ENCODE peak calls at places on chromosomes 1 and 21, in five cellular contexts. P is K562, Y is GM23338, B is GM12878, C is HepG2. S is an unnamed sample.

GRCh38 chr1:31796707-31797106 is 19.1 kb downstream of the SPOCD1 start:
- DNase-seq in C (no peak), Y (no peak), B (no peak), P (no peak), S (no peak)

GRCh38 chr1:24966724-24967346 is 36.8 kb upstream of the RUNX3 start:
- DNase-seq in Y (no peak), B (peak; percentile 73), C (no peak), P (peak; percentile 56), S (peak; percentile 53)

GRCh38 chr1:157992813-157993178 is 649 bp upstream of the KIRREL1 start:
- DNase-seq in Y (peak; percentile 61), P (no peak), C (no peak), B (no peak), S (no peak)

GRCh38 chr1:210001751-210002150 is 63.7 kb downstream of the SYT14 start:
- DNase-seq in B (no peak), C (no peak), Y (no peak), P (no peak), S (no peak)

GRCh38 chr1:210467440-210468040 is 138.8 kb downstream of the HHAT start:
- DNase-seq in Y (no peak), B (no peak), C (no peak), P (no peak), S (no peak)

GRCh38 chr1:162822391-162823200 is 32.1 kb downstream of the HSD17B7 start:
- DNase-seq in B (no peak), Y (peak; percentile 90), C (no peak), P (no peak), S (peak; percentile 25)

GRCh38 chr1:245690153-245690552 is 535.4 kb downstream of the KIF26B start:
- DNase-seq in P (no peak), C (no peak), Y (no peak), B (no peak), S (no peak)

GRCh38 chr1:177119311-177119710 is 45.2 kb downstream of the ASTN1 start:
- DNase-seq in B (no peak), P (no peak), C (no peak), Y (peak; percentile 70), S (no peak)

GRCh38 chr1:50852889-50853288 is 107.2 kb downstream of the FAF1 start:
- DNase-seq in Y (no peak), P (no peak), B (no peak), C (no peak), S (no peak)

GRCh38 chr1:117592155-117592554 is 13.7 kb upstream of the TENT5C start:
- DNase-seq in Y (no peak), C (no peak), B (no peak), P (no peak), S (no peak)

DNA sequence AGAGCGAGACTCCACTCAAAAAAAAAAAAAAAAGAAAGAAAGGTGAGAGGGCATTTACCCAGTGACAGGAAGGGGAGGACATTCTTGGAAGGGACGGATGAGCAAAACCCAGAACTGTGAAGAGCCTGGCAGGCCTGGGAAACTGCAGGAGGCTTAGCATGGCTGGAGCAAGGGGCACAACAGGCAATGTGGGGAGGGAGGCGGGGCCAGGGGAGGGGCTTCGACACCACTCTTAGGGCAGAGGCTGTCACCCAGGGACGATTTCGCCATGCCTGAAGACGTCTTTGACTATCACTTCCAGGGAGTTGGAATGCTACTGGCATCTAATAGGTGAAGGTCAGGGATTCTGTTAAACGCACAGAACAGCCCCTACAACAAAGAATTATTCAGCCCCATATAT is 184.0 kb downstream of the HUNK start:
- DNase-seq in B (no peak), P (peak; percentile 25), Y (peak; percentile 74), C (no peak), S (no peak)
- TF ChIP-seq JUNB in B (no peak), P (no peak), Y (no peak), C (no peak), S (no peak)

DNA sequence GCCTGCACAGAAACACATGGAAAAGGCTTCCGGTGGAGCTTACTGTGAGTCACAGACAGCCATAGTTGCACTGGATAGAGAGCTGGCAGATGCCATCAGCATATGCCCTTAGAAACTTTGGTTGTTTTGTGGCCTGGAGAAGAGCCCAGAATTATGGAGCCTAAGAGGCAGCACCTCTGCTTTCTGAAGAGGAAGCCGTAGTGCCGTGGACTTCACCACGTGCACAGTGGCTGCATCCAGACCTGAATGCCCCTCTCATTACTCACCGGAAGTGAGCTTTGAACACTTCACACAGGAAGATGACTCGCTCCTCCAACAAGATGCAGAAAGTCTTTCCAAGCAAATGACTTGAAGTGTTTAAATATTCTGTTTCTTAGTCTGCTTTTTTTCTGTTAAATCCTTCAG is 28.4 kb downstream of the JUN start:
- DNase-seq in Y (no peak), P (no peak), C (peak; percentile 83), B (peak; percentile 33), S (peak; percentile 76)
- TF ChIP-seq JUNB in Y (no peak), P (no peak), C (peak; percentile 90), B (no peak), S (peak; percentile 59)

GRCh38 chr1:82932727-82933126 is 1066.2 kb downstream of the TTLL7 start:
- DNase-seq in Y (no peak), B (no peak), C (no peak), P (no peak), S (no peak)

GRCh38 chr1:82923957-82924356 is 1075.0 kb downstream of the TTLL7 start:
- DNase-seq in P (no peak), C (no peak), Y (no peak), B (no peak), S (no peak)

GRCh38 chr1:82932207-82932606 is 1066.7 kb downstream of the TTLL7 start:
- DNase-seq in C (no peak), P (no peak), Y (no peak), B (no peak), S (no peak)

GRCh38 chr1:82931051-82931450 is 1067.9 kb downstream of the TTLL7 start:
- DNase-seq in Y (no peak), P (no peak), C (no peak), B (no peak), S (no peak)

GRCh38 chr1:82927753-82928152 is 1071.2 kb downstream of the TTLL7 start:
- DNase-seq in B (no peak), C (no peak), P (no peak), Y (no peak), S (no peak)
- TF ChIP-seq JUNB in B (no peak), C (no peak), P (no peak), Y (no peak), S (no peak)

GRCh38 chr1:17251246-17251645 is 2.3 kb downstream of the PADI3 start:
- DNase-seq in P (no peak), C (no peak), B (no peak), Y (no peak), S (no peak)

GRCh38 chr1:17245926-17246325 is 3.0 kb upstream of the PADI3 start:
- DNase-seq in Y (no peak), C (no peak), B (no peak), P (no peak), S (no peak)

GRCh38 chr1:17248781-17249180 is at the start of gene PADI3:
- DNase-seq in Y (peak; percentile 78), B (no peak), C (no peak), P (peak; percentile 50), S (no peak)

GRCh38 chr1:17251699-17252376 is 2.9 kb downstream of the PADI3 start:
- DNase-seq in C (no peak), B (no peak), P (no peak), Y (no peak), S (no peak)

GRCh38 chr1:17250601-17251000 is 1.7 kb downstream of the PADI3 start:
- DNase-seq in Y (no peak), B (no peak), C (no peak), P (no peak), S (peak; percentile 80)
- TF ChIP-seq JUNB in Y (no peak), B (no peak), C (no peak), P (no peak), S (peak; percentile 54)

DNA sequence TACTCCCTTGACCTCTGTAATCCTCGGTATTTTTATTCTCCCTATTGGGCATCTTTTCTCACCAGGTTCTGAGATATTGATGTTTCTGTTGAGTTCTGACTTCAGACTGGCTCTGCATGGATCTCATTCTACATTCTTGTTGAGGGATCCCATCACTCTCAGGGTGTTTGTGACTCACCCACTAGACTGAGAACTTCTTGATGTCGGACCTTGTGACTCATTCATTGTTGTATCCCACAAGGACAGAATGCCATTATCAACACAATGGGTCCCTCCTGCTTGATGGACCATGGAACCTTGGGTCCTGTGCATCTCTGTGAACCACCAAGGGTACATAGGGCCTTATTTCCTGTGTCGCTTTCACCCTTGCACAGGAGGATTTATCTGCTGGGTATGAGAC is 174.1 kb downstream of the PBX1 start:
- DNase-seq in Y (no peak), P (no peak), B (no peak), C (no peak), S (peak; percentile 55)
- TF ChIP-seq JUNB in Y (no peak), P (peak; percentile 54), B (no peak), C (no peak), S (peak; percentile 28)

GRCh38 chr1:66403031-66403731 is 130.8 kb upstream of the SGIP1 start:
- DNase-seq in P (no peak), C (no peak), B (no peak), Y (peak; percentile 22), S (no peak)

GRCh38 chr1:66402194-66402593 is 131.8 kb upstream of the SGIP1 start:
- DNase-seq in Y (no peak), P (no peak), C (no peak), B (peak; percentile 87), S (no peak)

GRCh38 chr1:66401244-66401643 is 132.7 kb upstream of the SGIP1 start:
- DNase-seq in P (no peak), Y (no peak), B (no peak), C (no peak), S (no peak)

GRCh38 chr1:66400660-66401059 is 133.3 kb upstream of the SGIP1 start:
- DNase-seq in C (no peak), P (no peak), B (no peak), Y (no peak), S (no peak)

GRCh38 chr1:66405046-66405445 is 128.9 kb upstream of the SGIP1 start:
- DNase-seq in C (no peak), P (no peak), Y (no peak), B (no peak), S (no peak)
- TF ChIP-seq JUNB in C (no peak), P (no peak), Y (no peak), B (no peak), S (no peak)

GRCh38 chr1:228471762-228472398 is 15.3 kb upstream of the RNF187 start:
- DNase-seq in Y (peak; percentile 93), C (peak; percentile 45), P (peak; percentile 68), B (no peak), S (peak; percentile 75)
- TF ChIP-seq JUNB in Y (no peak), C (no peak), P (no peak), B (no peak), S (no peak)

GRCh38 chr1:212341090-212341489 is 55.9 kb downstream of the PPP2R5A start:
- DNase-seq in P (no peak), Y (no peak), C (no peak), B (no peak), S (no peak)
- TF ChIP-seq JUNB in P (no peak), Y (no peak), C (no peak), B (no peak), S (no peak)

S was measured in A549.